ENCODE peak calls at places on chromosomes 12 and 14, in seven cellular contexts. One of them, this sample, is unnamed.

GRCh38 chr12:43221216-43221615 is 330.8 kb downstream of the ADAMTS20 start:
- DNase-seq in GM20000: no peak
- DNase-seq in left colon: no peak
- DNase-seq in CD8-positive, alpha-beta T cell: no peak
- DNase-seq in COR-L47: no peak
- DNase-seq in H9: peak; percentile 33
- DNase-seq in central memory CD8-positive, alpha-beta T cell: no peak
- DNase-seq in this sample: peak; percentile 37

GRCh38 chr14:60093088-60093487 is 1.4 kb downstream of the PCNX4 start:
- DNase-seq in GM20000: no peak
- DNase-seq in left colon: no peak
- DNase-seq in CD8-positive, alpha-beta T cell: no peak
- DNase-seq in COR-L47: no peak
- DNase-seq in H9: no peak
- DNase-seq in central memory CD8-positive, alpha-beta T cell: no peak
- DNase-seq in this sample: no peak

GRCh38 chr12:123761841-123762714 is at the start of gene DNAH10:
- DNase-seq in GM20000: peak; percentile 80
- DNase-seq in left colon: peak; percentile 38
- DNase-seq in CD8-positive, alpha-beta T cell: peak; percentile 14
- DNase-seq in COR-L47: peak; percentile 4
- DNase-seq in H9: peak; percentile 92
- DNase-seq in central memory CD8-positive, alpha-beta T cell: no peak
- DNase-seq in this sample: peak; percentile 77

GRCh38 chr12:67354322-67354721 is 85.2 kb downstream of the CAND1 start:
- DNase-seq in GM20000: no peak
- DNase-seq in left colon: no peak
- DNase-seq in CD8-positive, alpha-beta T cell: no peak
- DNase-seq in COR-L47: no peak
- DNase-seq in H9: no peak
- DNase-seq in central memory CD8-positive, alpha-beta T cell: no peak
- DNase-seq in this sample: no peak

GRCh38 chr12:109099426-109100020 is 2.1 kb downstream of the UNG start:
- DNase-seq in GM20000: no peak
- DNase-seq in left colon: no peak
- DNase-seq in CD8-positive, alpha-beta T cell: no peak
- DNase-seq in COR-L47: no peak
- DNase-seq in H9: no peak
- DNase-seq in central memory CD8-positive, alpha-beta T cell: no peak
- DNase-seq in this sample: no peak

GRCh38 chr12:108644743-108645120 is 11.0 kb upstream of the SELPLG start:
- DNase-seq in GM20000: no peak
- DNase-seq in left colon: no peak
- DNase-seq in CD8-positive, alpha-beta T cell: no peak
- DNase-seq in COR-L47: no peak
- DNase-seq in H9: peak; percentile 23
- DNase-seq in central memory CD8-positive, alpha-beta T cell: no peak
- DNase-seq in this sample: no peak

GRCh38 chr14:91303924-91304229 is 59.4 kb upstream of the GPR68 start:
- DNase-seq in GM20000: no peak
- DNase-seq in left colon: no peak
- DNase-seq in CD8-positive, alpha-beta T cell: no peak
- DNase-seq in COR-L47: no peak
- DNase-seq in H9: no peak
- DNase-seq in central memory CD8-positive, alpha-beta T cell: no peak
- DNase-seq in this sample: no peak

GRCh38 chr12:130398089-130398848 is 60.6 kb downstream of the PIWIL1 start:
- DNase-seq in GM20000: no peak
- DNase-seq in left colon: no peak
- DNase-seq in CD8-positive, alpha-beta T cell: no peak
- DNase-seq in COR-L47: no peak
- DNase-seq in H9: no peak
- DNase-seq in central memory CD8-positive, alpha-beta T cell: no peak
- DNase-seq in this sample: no peak

GRCh38 chr12:70149665-70150064 is 93.6 kb upstream of the CNOT2 start:
- DNase-seq in GM20000: no peak
- DNase-seq in left colon: no peak
- DNase-seq in CD8-positive, alpha-beta T cell: no peak
- DNase-seq in COR-L47: no peak
- DNase-seq in H9: no peak
- DNase-seq in central memory CD8-positive, alpha-beta T cell: no peak
- DNase-seq in this sample: no peak

GRCh38 chr12:52333321-52333720 is 12.1 kb upstream of the KRT83 start:
- DNase-seq in GM20000: no peak
- DNase-seq in left colon: no peak
- DNase-seq in CD8-positive, alpha-beta T cell: no peak
- DNase-seq in COR-L47: peak; percentile 12
- DNase-seq in H9: no peak
- DNase-seq in central memory CD8-positive, alpha-beta T cell: no peak
- DNase-seq in this sample: peak; percentile 66

GRCh38 chr12:115375188-115375991 is 691.4 kb upstream of the TBX3 start:
- DNase-seq in GM20000: peak; percentile 71
- DNase-seq in left colon: no peak
- DNase-seq in CD8-positive, alpha-beta T cell: no peak
- DNase-seq in COR-L47: no peak
- DNase-seq in H9: no peak
- DNase-seq in central memory CD8-positive, alpha-beta T cell: no peak
- DNase-seq in this sample: no peak

GRCh38 chr12:57072661-57073060 is 5.9 kb downstream of the NEMP1 start:
- DNase-seq in GM20000: no peak
- DNase-seq in left colon: no peak
- DNase-seq in CD8-positive, alpha-beta T cell: no peak
- DNase-seq in COR-L47: no peak
- DNase-seq in H9: no peak
- DNase-seq in central memory CD8-positive, alpha-beta T cell: no peak
- DNase-seq in this sample: no peak